ENCODE peak calls at places on chromosomes 16 and 17, in ten cellular contexts. One of them, this sample, is unnamed.

GRCh38 chr16:86016201-86016965 is 117.4 kb downstream of the IRF8 start:
- DNase-seq in sigmoid colon: peak
- DNase-seq in stomach: no peak
- DNase-seq in heart left ventricle: peak
- DNase-seq in neural progenitor cell: peak
- DNase-seq in body of pancreas: peak
- DNase-seq in cardiac muscle cell: peak
- DNase-seq in psoas muscle: no peak
- DNase-seq in CD8-positive, alpha-beta T cell: peak
- DNase-seq in OCI-LY7: peak
- DNase-seq in this sample: peak

GRCh38 chr17:82200743-82201497 is 11.7 kb downstream of the CCDC57 start:
- DNase-seq in psoas muscle: no peak
- DNase-seq in cardiac muscle cell: no peak
- DNase-seq in neural progenitor cell: no peak
- DNase-seq in heart left ventricle: no peak
- DNase-seq in OCI-LY7: no peak
- DNase-seq in body of pancreas: no peak
- DNase-seq in stomach: no peak
- DNase-seq in sigmoid colon: no peak
- DNase-seq in CD8-positive, alpha-beta T cell: peak
- DNase-seq in this sample: no peak

GRCh38 chr17:628507-628941 is 86.1 kb downstream of the VPS53 start:
- DNase-seq in heart left ventricle: no peak
- DNase-seq in CD8-positive, alpha-beta T cell: no peak
- DNase-seq in OCI-LY7: no peak
- DNase-seq in psoas muscle: no peak
- DNase-seq in neural progenitor cell: no peak
- DNase-seq in cardiac muscle cell: no peak
- DNase-seq in body of pancreas: no peak
- DNase-seq in stomach: no peak
- DNase-seq in sigmoid colon: peak
- DNase-seq in this sample: no peak

GRCh38 chr17:49407981-49408501 is 6.6 kb downstream of the PHB1 start:
- DNase-seq in sigmoid colon: peak
- DNase-seq in CD8-positive, alpha-beta T cell: peak
- DNase-seq in cardiac muscle cell: peak
- DNase-seq in OCI-LY7: peak
- DNase-seq in neural progenitor cell: peak
- DNase-seq in stomach: peak
- DNase-seq in body of pancreas: peak
- DNase-seq in psoas muscle: peak
- DNase-seq in heart left ventricle: peak
- DNase-seq in this sample: no peak

GRCh38 chr16:4306439-4307214 is 9.2 kb upstream of the GLIS2 start:
- DNase-seq in sigmoid colon: peak
- DNase-seq in psoas muscle: no peak
- DNase-seq in OCI-LY7: peak
- DNase-seq in stomach: no peak
- DNase-seq in neural progenitor cell: peak
- DNase-seq in CD8-positive, alpha-beta T cell: peak
- DNase-seq in heart left ventricle: no peak
- DNase-seq in cardiac muscle cell: peak
- DNase-seq in body of pancreas: no peak
- DNase-seq in this sample: no peak

GRCh38 chr16:13953501-13953900 is 33.5 kb downstream of the ERCC4 start:
- DNase-seq in OCI-LY7: no peak
- DNase-seq in cardiac muscle cell: no peak
- DNase-seq in CD8-positive, alpha-beta T cell: no peak
- DNase-seq in neural progenitor cell: no peak
- DNase-seq in body of pancreas: no peak
- DNase-seq in psoas muscle: no peak
- DNase-seq in sigmoid colon: no peak
- DNase-seq in stomach: no peak
- DNase-seq in heart left ventricle: no peak
- DNase-seq in this sample: no peak

GRCh38 chr17:61416540-61417363 is 17.1 kb downstream of the TBX2 start:
- DNase-seq in neural progenitor cell: peak
- DNase-seq in cardiac muscle cell: peak
- DNase-seq in heart left ventricle: peak
- DNase-seq in psoas muscle: peak
- DNase-seq in sigmoid colon: peak
- DNase-seq in OCI-LY7: peak
- DNase-seq in body of pancreas: peak
- DNase-seq in stomach: peak
- DNase-seq in CD8-positive, alpha-beta T cell: peak
- DNase-seq in this sample: peak

GRCh38 chr17:6756425-6757012 is 673 bp downstream of the XAF1 start:
- DNase-seq in body of pancreas: no peak
- DNase-seq in stomach: no peak
- DNase-seq in heart left ventricle: no peak
- DNase-seq in psoas muscle: no peak
- DNase-seq in neural progenitor cell: no peak
- DNase-seq in sigmoid colon: no peak
- DNase-seq in CD8-positive, alpha-beta T cell: no peak
- DNase-seq in cardiac muscle cell: no peak
- DNase-seq in OCI-LY7: no peak
- DNase-seq in this sample: no peak

GRCh38 chr17:40020146-40020545 is 4.9 kb downstream of the CSF3 start:
- DNase-seq in body of pancreas: no peak
- DNase-seq in psoas muscle: no peak
- DNase-seq in stomach: no peak
- DNase-seq in cardiac muscle cell: no peak
- DNase-seq in OCI-LY7: no peak
- DNase-seq in CD8-positive, alpha-beta T cell: no peak
- DNase-seq in heart left ventricle: no peak
- DNase-seq in neural progenitor cell: no peak
- DNase-seq in sigmoid colon: no peak
- DNase-seq in this sample: no peak

GRCh38 chr16:1923299-1924034 is 5.3 kb upstream of the HS3ST6 start:
- DNase-seq in stomach: no peak
- DNase-seq in body of pancreas: no peak
- DNase-seq in psoas muscle: no peak
- DNase-seq in OCI-LY7: no peak
- DNase-seq in sigmoid colon: no peak
- DNase-seq in neural progenitor cell: peak
- DNase-seq in CD8-positive, alpha-beta T cell: no peak
- DNase-seq in cardiac muscle cell: peak
- DNase-seq in heart left ventricle: no peak
- DNase-seq in this sample: no peak

GRCh38 chr16:87198328-87198731 is 118.9 kb downstream of the C16orf95 start:
- DNase-seq in neural progenitor cell: no peak
- DNase-seq in heart left ventricle: no peak
- DNase-seq in cardiac muscle cell: no peak
- DNase-seq in body of pancreas: no peak
- DNase-seq in psoas muscle: no peak
- DNase-seq in stomach: no peak
- DNase-seq in CD8-positive, alpha-beta T cell: no peak
- DNase-seq in OCI-LY7: no peak
- DNase-seq in sigmoid colon: no peak
- DNase-seq in this sample: no peak

GRCh38 chr17:59424331-59424730 is 92.9 kb downstream of the YPEL2 start:
- DNase-seq in OCI-LY7: no peak
- DNase-seq in CD8-positive, alpha-beta T cell: no peak
- DNase-seq in cardiac muscle cell: no peak
- DNase-seq in neural progenitor cell: no peak
- DNase-seq in psoas muscle: no peak
- DNase-seq in heart left ventricle: no peak
- DNase-seq in sigmoid colon: no peak
- DNase-seq in stomach: no peak
- DNase-seq in body of pancreas: no peak
- DNase-seq in this sample: no peak

GRCh38 chr16:81531415-81531814 is 86.8 kb downstream of the CMIP start:
- DNase-seq in stomach: no peak
- DNase-seq in neural progenitor cell: no peak
- DNase-seq in CD8-positive, alpha-beta T cell: no peak
- DNase-seq in OCI-LY7: no peak
- DNase-seq in body of pancreas: no peak
- DNase-seq in psoas muscle: no peak
- DNase-seq in heart left ventricle: no peak
- DNase-seq in sigmoid colon: no peak
- DNase-seq in cardiac muscle cell: no peak
- DNase-seq in this sample: no peak

GRCh38 chr16:81533175-81533507 is 88.5 kb downstream of the CMIP start:
- DNase-seq in neural progenitor cell: no peak
- DNase-seq in OCI-LY7: no peak
- DNase-seq in CD8-positive, alpha-beta T cell: no peak
- DNase-seq in sigmoid colon: no peak
- DNase-seq in psoas muscle: no peak
- DNase-seq in heart left ventricle: no peak
- DNase-seq in cardiac muscle cell: no peak
- DNase-seq in body of pancreas: no peak
- DNase-seq in stomach: no peak
- DNase-seq in this sample: no peak

GRCh38 chr16:81530296-81530721 is 85.7 kb downstream of the CMIP start:
- DNase-seq in sigmoid colon: no peak
- DNase-seq in body of pancreas: no peak
- DNase-seq in OCI-LY7: no peak
- DNase-seq in neural progenitor cell: no peak
- DNase-seq in psoas muscle: no peak
- DNase-seq in CD8-positive, alpha-beta T cell: no peak
- DNase-seq in stomach: no peak
- DNase-seq in heart left ventricle: no peak
- DNase-seq in cardiac muscle cell: no peak
- DNase-seq in this sample: no peak

GRCh38 chr16:81532491-81533174 is 88.0 kb downstream of the CMIP start:
- DNase-seq in CD8-positive, alpha-beta T cell: no peak
- DNase-seq in cardiac muscle cell: no peak
- DNase-seq in OCI-LY7: no peak
- DNase-seq in psoas muscle: no peak
- DNase-seq in body of pancreas: peak
- DNase-seq in stomach: no peak
- DNase-seq in sigmoid colon: no peak
- DNase-seq in neural progenitor cell: no peak
- DNase-seq in heart left ventricle: no peak
- DNase-seq in this sample: no peak

GRCh38 chr16:81530814-81531213 is 86.2 kb downstream of the CMIP start:
- DNase-seq in cardiac muscle cell: no peak
- DNase-seq in sigmoid colon: no peak
- DNase-seq in CD8-positive, alpha-beta T cell: no peak
- DNase-seq in heart left ventricle: no peak
- DNase-seq in psoas muscle: no peak
- DNase-seq in stomach: no peak
- DNase-seq in body of pancreas: no peak
- DNase-seq in neural progenitor cell: no peak
- DNase-seq in OCI-LY7: no peak
- DNase-seq in this sample: no peak
- TF ChIP-seq CTCF in cardiac muscle cell: no peak
- TF ChIP-seq CTCF in sigmoid colon: no peak
- TF ChIP-seq CTCF in CD8-positive, alpha-beta T cell: no peak
- TF ChIP-seq CTCF in heart left ventricle: no peak
- TF ChIP-seq CTCF in psoas muscle: no peak
- TF ChIP-seq CTCF in stomach: no peak
- TF ChIP-seq CTCF in body of pancreas: no peak
- TF ChIP-seq CTCF in neural progenitor cell: no peak
- TF ChIP-seq CTCF in OCI-LY7: no peak
- TF ChIP-seq CTCF in this sample: no peak

DNA sequence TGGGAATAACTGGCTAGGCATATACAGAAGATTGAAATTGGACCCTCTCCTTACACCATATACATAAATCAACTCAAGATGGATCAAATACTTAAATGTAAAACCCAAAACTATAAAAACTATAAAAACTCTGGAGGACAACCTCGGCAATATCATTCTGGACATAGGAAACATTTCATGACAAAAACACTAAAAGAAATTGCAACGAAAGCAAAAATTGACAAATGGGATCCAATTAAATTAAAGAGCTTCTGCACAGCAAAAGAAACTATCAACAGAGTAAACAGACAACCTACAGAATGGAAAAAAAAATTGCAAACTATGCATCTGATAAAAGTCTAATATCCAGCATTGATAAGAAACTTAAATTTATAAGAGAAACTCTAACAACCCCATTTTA is 503.7 kb upstream of the C16orf82 start:
- DNase-seq in CD8-positive, alpha-beta T cell: no peak
- DNase-seq in psoas muscle: no peak
- DNase-seq in sigmoid colon: no peak
- DNase-seq in OCI-LY7: no peak
- DNase-seq in heart left ventricle: no peak
- DNase-seq in neural progenitor cell: no peak
- DNase-seq in stomach: no peak
- DNase-seq in cardiac muscle cell: no peak
- DNase-seq in body of pancreas: no peak
- DNase-seq in this sample: no peak
- H3K27ac ChIP-seq in CD8-positive, alpha-beta T cell: no peak
- H3K27ac ChIP-seq in psoas muscle: no peak
- H3K27ac ChIP-seq in sigmoid colon: no peak
- H3K27ac ChIP-seq in OCI-LY7: no peak
- H3K27ac ChIP-seq in heart left ventricle: no peak
- H3K27ac ChIP-seq in neural progenitor cell: no peak
- H3K27ac ChIP-seq in stomach: no peak
- H3K27ac ChIP-seq in cardiac muscle cell: no peak
- H3K27ac ChIP-seq in body of pancreas: no peak
- H3K27ac ChIP-seq in this sample: no peak

DNA sequence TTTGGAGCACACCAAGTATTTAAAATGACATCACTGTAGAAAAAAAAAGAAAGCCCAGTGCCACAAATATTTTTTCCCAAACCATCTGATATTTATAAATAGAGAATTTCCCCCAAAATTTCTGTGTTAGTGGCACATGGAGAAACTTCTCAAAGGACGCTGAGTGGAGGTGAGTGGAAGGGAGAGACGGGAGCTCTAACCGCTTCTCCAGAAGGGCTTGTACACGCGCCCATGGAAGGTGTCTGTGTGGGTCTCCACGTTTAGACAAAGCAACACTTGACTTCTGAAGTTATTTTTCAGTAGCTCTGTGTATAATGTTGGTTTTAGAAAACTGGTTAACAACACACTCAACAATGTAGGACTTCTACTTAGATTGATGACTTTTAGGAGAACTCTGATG is 1.0 kb downstream of the MYOCD start:
- DNase-seq in OCI-LY7: no peak
- DNase-seq in sigmoid colon: no peak
- DNase-seq in body of pancreas: no peak
- DNase-seq in stomach: no peak
- DNase-seq in cardiac muscle cell: no peak
- DNase-seq in neural progenitor cell: no peak
- DNase-seq in psoas muscle: no peak
- DNase-seq in CD8-positive, alpha-beta T cell: no peak
- DNase-seq in heart left ventricle: no peak
- DNase-seq in this sample: no peak
- H3K4me3 ChIP-seq in OCI-LY7: no peak
- H3K4me3 ChIP-seq in sigmoid colon: peak
- H3K4me3 ChIP-seq in body of pancreas: no peak
- H3K4me3 ChIP-seq in stomach: peak
- H3K4me3 ChIP-seq in cardiac muscle cell: peak
- H3K4me3 ChIP-seq in neural progenitor cell: no peak
- H3K4me3 ChIP-seq in psoas muscle: peak
- H3K4me3 ChIP-seq in CD8-positive, alpha-beta T cell: no peak
- H3K4me3 ChIP-seq in heart left ventricle: peak
- H3K4me3 ChIP-seq in this sample: peak

DNA sequence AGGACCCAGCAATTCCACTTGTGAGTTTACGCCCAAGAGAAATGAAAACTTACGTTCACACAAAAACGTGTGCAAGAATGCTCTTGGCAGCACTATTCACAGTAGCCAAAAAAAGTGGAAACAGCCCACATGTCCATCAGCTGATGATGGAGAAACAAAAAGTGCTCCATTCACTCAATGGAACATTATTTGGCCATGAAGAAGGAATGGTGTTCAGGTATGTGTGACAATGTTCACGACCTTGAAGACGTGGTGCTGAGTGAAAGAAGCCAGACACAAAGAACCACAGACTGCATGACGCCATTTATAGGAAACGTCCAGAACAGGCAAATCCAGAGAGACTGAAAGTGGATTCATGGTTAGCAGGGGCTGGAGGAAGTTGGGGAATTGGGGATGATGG is 84.9 kb downstream of the ZDHHC7 start:
- DNase-seq in heart left ventricle: no peak
- DNase-seq in body of pancreas: no peak
- DNase-seq in sigmoid colon: no peak
- DNase-seq in neural progenitor cell: no peak
- DNase-seq in OCI-LY7: no peak
- DNase-seq in stomach: no peak
- DNase-seq in psoas muscle: no peak
- DNase-seq in cardiac muscle cell: peak
- DNase-seq in CD8-positive, alpha-beta T cell: no peak
- DNase-seq in this sample: no peak
- TF ChIP-seq CTCF in heart left ventricle: no peak
- TF ChIP-seq CTCF in body of pancreas: no peak
- TF ChIP-seq CTCF in sigmoid colon: no peak
- TF ChIP-seq CTCF in neural progenitor cell: no peak
- TF ChIP-seq CTCF in OCI-LY7: no peak
- TF ChIP-seq CTCF in stomach: no peak
- TF ChIP-seq CTCF in psoas muscle: no peak
- TF ChIP-seq CTCF in cardiac muscle cell: no peak
- TF ChIP-seq CTCF in CD8-positive, alpha-beta T cell: no peak
- TF ChIP-seq CTCF in this sample: no peak